ENCODE peak calls at places on chromosomes 16 and 17, in seven cellular contexts. Z is GM13976, J is HCEC 1CT, B is T-helper 1 cell, E is non-pigmented ciliary epithelial cell, P is H9, F is lower leg skin. V is an unnamed sample.

GRCh38 chr16:25279491-25279890 is 21.8 kb upstream of the ZKSCAN2 start:
- DNase-seq in Z (no peak), J (no peak), B (no peak), E (no peak), P (no peak), F (no peak), V (no peak)

GRCh38 chr17:22303096-22303495 is 610.8 kb downstream of the KCNJ18 start:
- DNase-seq in Z (no peak), J (no peak), B (no peak), E (no peak), P (no peak), F (peak), V (no peak)

GRCh38 chr17:54932711-54933110 is 32.1 kb downstream of the TOM1L1 start:
- DNase-seq in Z (no peak), J (no peak), B (no peak), E (no peak), P (no peak), F (no peak), V (no peak)

GRCh38 chr17:7078711-7079110 is 1.3 kb downstream of the CLEC10A start:
- DNase-seq in Z (no peak), J (no peak), B (no peak), E (no peak), P (no peak), F (peak), V (no peak)

GRCh38 chr16:28477311-28477920 is 5.3 kb upstream of the NPIPB7 start:
- DNase-seq in Z (no peak), J (no peak), B (no peak), E (no peak), P (no peak), F (no peak), V (no peak)

GRCh38 chr16:50666658-50667496 is 14.2 kb downstream of the SNX20 start:
- DNase-seq in Z (peak), J (no peak), B (no peak), E (no peak), P (peak), F (no peak), V (no peak)

GRCh38 chr17:65930140-65930715 is 261.7 kb downstream of the CEP112 start:
- DNase-seq in Z (no peak), J (no peak), B (no peak), E (no peak), P (no peak), F (no peak), V (no peak)

GRCh38 chr16:88010971-88011483 is 59.8 kb downstream of the BANP start:
- DNase-seq in Z (no peak), J (no peak), B (no peak), E (no peak), P (no peak), F (peak), V (no peak)

GRCh38 chr17:74921045-74921681 is 1.9 kb downstream of the USH1G start:
- DNase-seq in Z (no peak), J (no peak), B (no peak), E (no peak), P (peak), F (no peak), V (peak)

GRCh38 chr17:62740066-62740465 is 68.0 kb downstream of the MARCHF10 start:
- DNase-seq in Z (no peak), J (no peak), B (no peak), E (no peak), P (peak), F (no peak), V (no peak)